ENCODE peak calls at places on chromosomes 2 and 18, in nine cellular contexts. Z, W, M, U, F, Q, P, B and A are unnamed samples.

GRCh38 chr2:165357758-165358157 is 111.7 kb upstream of the CSRNP3 start:
- DNase-seq in Z (peak), W (no peak), M (peak), U (no peak), F (no peak), Q (no peak), P (no peak), B (no peak), A (peak)

GRCh38 chr2:108560241-108560811 is 26.1 kb downstream of the LIMS1 start:
- DNase-seq in Z (no peak), W (no peak), M (no peak), U (no peak), F (no peak), Q (no peak), P (no peak), B (no peak), A (no peak)

GRCh38 chr18:74760436-74760835 is 162.8 kb downstream of the ZNF407 start:
- DNase-seq in Z (no peak), W (no peak), M (no peak), U (no peak), F (no peak), Q (no peak), P (no peak), B (no peak), A (no peak)

GRCh38 chr2:137435176-137435575 is 529.1 kb upstream of the HNMT start:
- DNase-seq in Z (peak), W (no peak), M (no peak), U (no peak), F (no peak), Q (no peak), P (no peak), B (no peak), A (peak)

GRCh38 chr2:71922091-71922490 is 225.6 kb downstream of the CYP26B1 start:
- DNase-seq in Z (no peak), W (no peak), M (no peak), U (no peak), F (no peak), Q (no peak), P (no peak), B (no peak), A (no peak)

GRCh38 chr2:136713739-136714138 is 51.6 kb upstream of the THSD7B start:
- DNase-seq in Z (no peak), W (no peak), M (no peak), U (no peak), F (no peak), Q (no peak), P (no peak), B (no peak), A (no peak)

GRCh38 chr2:140351692-140352091 is 1571.5 kb upstream of the NXPH2 start:
- DNase-seq in Z (no peak), W (no peak), M (peak), U (no peak), F (no peak), Q (no peak), P (no peak), B (no peak), A (no peak)

GRCh38 chr2:160910681-160911080 is 249.5 kb upstream of the TANK start:
- DNase-seq in Z (peak), W (no peak), M (no peak), U (no peak), F (no peak), Q (no peak), P (no peak), B (no peak), A (peak)

GRCh38 chr2:134029478-134029877 is 224.4 kb upstream of the MGAT5 start:
- DNase-seq in Z (no peak), W (no peak), M (no peak), U (no peak), F (no peak), Q (no peak), P (no peak), B (no peak), A (no peak)

GRCh38 chr18:66564236-66564635 is 39.7 kb downstream of the CDH19 start:
- DNase-seq in Z (no peak), W (no peak), M (no peak), U (no peak), F (no peak), Q (no peak), P (no peak), B (no peak), A (no peak)

GRCh38 chr18:23689031-23689615 is at the start of gene LAMA3:
- DNase-seq in Z (no peak), W (peak), M (peak), U (no peak), F (peak), Q (peak), P (peak), B (peak), A (no peak)

GRCh38 chr18:47997338-47997780 is 66.9 kb upstream of the SMAD2 start:
- DNase-seq in Z (no peak), W (no peak), M (no peak), U (no peak), F (no peak), Q (no peak), P (peak), B (peak), A (no peak)

GRCh38 chr2:191552036-191552435 is 125.9 kb upstream of the NABP1 start:
- DNase-seq in Z (no peak), W (no peak), M (no peak), U (no peak), F (no peak), Q (no peak), P (no peak), B (no peak), A (no peak)

GRCh38 chr2:169714699-169715098 is 18.9 kb upstream of the KLHL23 start:
- DNase-seq in Z (no peak), W (no peak), M (no peak), U (no peak), F (no peak), Q (no peak), P (no peak), B (no peak), A (no peak)